ENCODE peak calls at places on chromosomes 12 and 14, in seven cellular contexts. U is stomach, G is Caco-2, K is Panc1, L is uterus, T is transverse colon, W is astrocyte. O is an unnamed sample.
A peak's percentile ranks its signal among the peaks of the same experiment; 100 is the strongest.

GRCh38 chr12:31591308-31591901 is 469 bp upstream of the DENND5B start:
- DNase-seq in T (peak; percentile 29), W (no peak), L (peak; percentile 24), K (peak; percentile 27), G (peak; percentile 45), U (no peak), O (peak; percentile 50)

GRCh38 chr14:89910706-89911017 is 43.9 kb downstream of the EFCAB11 start:
- DNase-seq in T (peak; percentile 17), K (no peak), U (no peak), G (no peak), L (no peak), W (no peak), O (no peak)

GRCh38 chr14:37655418-37655817 is 60.0 kb downstream of the TTC6 start:
- DNase-seq in G (no peak), T (no peak), L (no peak), W (peak; percentile 23), U (no peak), K (no peak), O (no peak)

GRCh38 chr12:40104461-40105264 is 1.2 kb downstream of the SLC2A13 start:
- DNase-seq in T (peak; percentile 33), K (no peak), W (no peak), G (no peak), L (no peak), U (no peak), O (no peak)

GRCh38 chr14:56715938-56716337 is 94.3 kb downstream of the OTX2 start:
- DNase-seq in W (no peak), G (no peak), T (no peak), U (no peak), L (no peak), K (no peak), O (no peak)

GRCh38 chr12:80413462-80413861 is 30.6 kb upstream of the PTPRQ start:
- DNase-seq in U (no peak), L (no peak), K (no peak), T (no peak), W (no peak), G (no peak), O (no peak)

GRCh38 chr12:13087766-13088165 is 15.7 kb downstream of the GSG1 start:
- DNase-seq in K (no peak), U (no peak), W (no peak), G (no peak), T (no peak), L (no peak), O (no peak)

GRCh38 chr12:109763201-109763841 is 49.7 kb downstream of the FAM222A start:
- DNase-seq in L (no peak), W (peak; percentile 35), K (no peak), G (no peak), T (peak; percentile 22), U (peak; percentile 30), O (no peak)

GRCh38 chr14:23492618-23493272 is 23.2 kb downstream of the NGDN start:
- DNase-seq in K (no peak), U (no peak), W (no peak), G (no peak), L (no peak), T (no peak), O (no peak)

GRCh38 chr12:40469736-40470135 is 222.5 kb upstream of the CNTN1 start:
- DNase-seq in U (no peak), T (no peak), W (no peak), L (no peak), K (no peak), G (no peak), O (no peak)

GRCh38 chr12:57135939-57136338 is 7.7 kb downstream of the LRP1 start:
- DNase-seq in T (no peak), W (no peak), L (peak; percentile 90), G (no peak), K (no peak), U (no peak), O (no peak)

GRCh38 chr14:70640938-70641547 is 673 bp upstream of the TTC9 start:
- DNase-seq in K (no peak), W (peak; percentile 39), G (peak; percentile 45), L (peak; percentile 14), T (peak; percentile 61), U (peak; percentile 63), O (peak; percentile 40)

GRCh38 chr12:108712925-108713203 is 18.5 kb downstream of the CORO1C start:
- DNase-seq in T (no peak), K (no peak), U (no peak), G (no peak), L (no peak), W (no peak), O (no peak)

GRCh38 chr12:108713471-108713870 is 17.8 kb downstream of the CORO1C start:
- DNase-seq in U (no peak), G (no peak), K (no peak), L (no peak), T (no peak), W (no peak), O (no peak)

GRCh38 chr12:108717243-108717642 is 14.1 kb downstream of the CORO1C start:
- DNase-seq in G (no peak), W (no peak), T (no peak), U (no peak), K (no peak), L (no peak), O (no peak)

GRCh38 chr12:108712164-108712924 is 19.0 kb downstream of the CORO1C start:
- DNase-seq in U (no peak), W (no peak), T (no peak), K (no peak), G (no peak), L (no peak), O (no peak)

GRCh38 chr12:108714866-108715265 is 16.5 kb downstream of the CORO1C start:
- DNase-seq in U (no peak), W (no peak), T (no peak), K (no peak), L (no peak), G (no peak), O (no peak)
- H3K4me1 ChIP-seq in U (peaks cover 11% of the 10 kb centered on the region), W (peaks cover 16% of the 10 kb centered on the region), T (peaks cover 62% of the 10 kb centered on the region), K (peaks cover 17% of the 10 kb centered on the region), L (peaks cover 12% of the 10 kb centered on the region), G (no peaks in the 10 kb centered on the region), O (peaks cover 3% of the 10 kb centered on the region)

DNA sequence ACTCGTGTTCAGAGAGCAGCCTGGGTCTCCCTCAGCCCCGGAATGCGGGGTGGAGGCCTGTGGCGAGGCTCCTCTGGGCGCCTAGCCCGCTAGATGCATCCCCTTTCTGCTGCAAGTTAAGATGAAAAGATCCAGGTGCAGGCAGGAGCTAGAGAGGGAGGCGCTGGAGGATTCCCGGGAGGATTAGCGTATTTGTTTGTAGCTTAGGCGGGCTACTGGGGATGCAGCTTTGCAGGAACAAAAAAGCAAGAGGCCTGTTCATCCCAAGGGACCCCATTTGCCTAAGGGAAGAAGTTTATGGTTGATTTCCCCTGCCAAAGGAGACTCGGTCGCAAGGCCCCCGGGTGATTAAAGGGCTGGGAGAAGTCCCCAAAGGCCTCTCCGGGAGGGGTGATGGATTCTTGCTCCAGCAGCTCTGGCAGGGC is 818 bp downstream of the CCDC177 start:
- DNase-seq in T (no peak), L (no peak), W (no peak), G (peak; percentile 68), K (no peak), U (no peak), O (no peak)
- TF ChIP-seq CTCF in T (no peak), L (no peak), W (no peak), G (no peak), K (no peak), U (no peak), O (no peak)

DNA sequence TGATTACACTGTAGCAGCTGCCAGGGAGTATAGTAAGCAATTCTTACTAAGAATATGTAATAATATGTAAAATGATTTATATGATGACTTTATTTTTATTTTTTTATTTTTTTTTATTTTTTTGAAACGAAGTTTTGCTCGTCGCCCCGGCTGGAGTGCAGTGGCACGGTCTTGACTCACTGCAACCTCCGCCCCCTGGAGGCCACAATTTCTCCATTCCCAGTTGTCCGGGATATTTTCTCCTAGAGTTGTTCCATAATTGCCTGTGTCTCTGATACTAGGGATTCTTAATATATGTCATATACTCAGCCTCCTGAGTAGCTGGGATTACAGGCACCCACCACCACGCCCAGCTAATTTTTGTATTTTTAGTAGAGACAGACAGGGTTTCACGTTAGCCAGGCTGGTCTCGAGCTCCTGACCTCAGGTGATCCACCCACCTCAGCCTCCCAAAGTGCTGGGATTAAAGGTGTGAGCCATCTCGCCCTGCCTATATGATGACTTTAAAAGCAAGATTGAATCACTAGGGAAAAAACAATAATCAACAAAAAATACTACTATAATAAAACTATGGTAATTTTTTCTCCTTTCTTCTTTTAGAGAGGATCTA is 12.2 kb upstream of the ITPR2 start:
- DNase-seq in T (peak; percentile 61), U (peak; percentile 70), G (peak; percentile 84), K (peak; percentile 15), W (no peak), L (peak; percentile 49), O (peak; percentile 61)
- H3K4me1 ChIP-seq in T (peaks cover 7% of the 10 kb centered on the region), U (no peaks in the 10 kb centered on the region), G (peaks cover 14% of the 10 kb centered on the region), K (no peaks in the 10 kb centered on the region), W (peaks cover 8% of the 10 kb centered on the region), L (no peaks in the 10 kb centered on the region), O (peaks cover 5% of the 10 kb centered on the region)

GRCh38 chr12:102896067-102896466 is 21.0 kb downstream of the PAH start:
- DNase-seq in U (no peak), T (no peak), W (no peak), L (no peak), K (no peak), G (no peak), O (no peak)
- TF ChIP-seq CTCF in U (no peak), T (no peak), W (no peak), L (no peak), K (no peak), G (no peak), O (no peak)

DNA sequence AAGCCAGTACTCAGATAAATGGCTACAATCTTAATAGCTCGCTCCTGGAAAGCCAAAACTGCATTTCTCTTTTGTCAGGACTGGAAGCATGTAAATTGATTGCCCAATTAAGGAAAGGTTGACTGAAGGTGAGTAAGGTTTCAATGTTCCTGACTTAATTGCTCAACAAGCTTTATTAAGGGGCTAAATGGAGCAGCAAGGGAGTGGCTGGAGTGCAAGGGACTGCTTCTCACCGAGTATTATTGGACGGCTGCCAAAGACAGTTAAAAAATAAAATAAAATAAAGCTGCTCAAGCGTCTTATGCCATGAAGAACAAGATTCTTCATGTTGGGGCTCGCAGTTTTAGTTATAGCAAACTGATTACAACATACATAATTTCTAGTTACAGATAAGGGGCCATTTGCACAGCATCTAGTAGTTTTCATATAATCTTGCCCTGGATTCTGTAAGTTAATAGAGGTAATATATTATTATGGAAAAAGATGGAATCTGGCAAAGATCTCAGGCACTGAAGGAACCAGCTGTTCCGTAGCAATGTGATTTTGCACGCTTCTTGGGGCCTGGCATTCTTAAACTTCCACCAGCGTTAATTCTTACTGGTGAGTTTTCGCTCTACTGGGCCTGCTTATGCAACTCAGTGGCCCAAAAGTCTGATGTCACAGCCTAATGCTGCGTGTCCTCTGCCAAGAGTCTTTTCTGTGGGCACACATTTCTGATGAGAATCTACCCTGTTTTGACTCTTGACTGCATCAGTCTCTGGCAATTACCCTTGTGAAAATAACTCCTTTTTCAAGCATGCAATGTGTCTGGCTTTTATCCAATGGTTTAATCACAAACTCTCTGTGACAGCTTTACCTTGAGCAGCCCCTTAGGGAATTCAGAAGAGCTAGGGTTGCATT is 108.5 kb downstream of the SLC38A1 start:
- DNase-seq in K (no peak), W (peak; percentile 93), G (no peak), T (no peak), L (peak; percentile 42), U (no peak), O (peak; percentile 86)
- H3K4me1 ChIP-seq in K (no peaks in the 10 kb centered on the region), W (peaks cover 8% of the 10 kb centered on the region), G (no peaks in the 10 kb centered on the region), T (peaks cover 36% of the 10 kb centered on the region), L (no peaks in the 10 kb centered on the region), U (no peaks in the 10 kb centered on the region), O (peaks cover 29% of the 10 kb centered on the region)

O was measured in thyroid gland.